ENCODE peak calls at places on chromosomes 13 and 19, in six cellular contexts. W, N, O, D, X and T are unnamed samples.
A peak's percentile ranks its signal among the peaks of the same experiment; 100 is the strongest.

GRCh38 chr13:94329754-94330551 is 149.5 kb downstream of the DCT start:
- DNase-seq in W (peak; percentile 28), N (peak; percentile 94), O (peak; percentile 87), D (peak; percentile 32), X (peak; percentile 15), T (no peak)

GRCh38 chr19:47273313-47274070 is 1.2 kb upstream of the INAFM1 start:
- DNase-seq in W (peak; percentile 84), N (peak; percentile 87), O (peak; percentile 79), D (peak; percentile 91), X (peak; percentile 89), T (peak; percentile 96)

GRCh38 chr13:27958928-27959539 is 10.1 kb downstream of the CDX2 start:
- DNase-seq in W (no peak), N (no peak), O (no peak), D (no peak), X (no peak), T (peak; percentile 41)

GRCh38 chr13:36885901-36886300 is 34.1 kb downstream of the SMAD9 start:
- DNase-seq in W (no peak), N (no peak), O (no peak), D (no peak), X (no peak), T (no peak)

GRCh38 chr19:53328967-53329366 is 4.6 kb upstream of the ZNF845 start:
- DNase-seq in W (no peak), N (no peak), O (no peak), D (no peak), X (no peak), T (no peak)

GRCh38 chr19:17394891-17395415 is 957 bp upstream of the CCDC194 start:
- DNase-seq in W (no peak), N (peak; percentile 29), O (peak; percentile 50), D (peak; percentile 55), X (peak; percentile 81), T (peak; percentile 81)

GRCh38 chr13:91399189-91400093 is 1.0 kb downstream of the GPC5 start:
- DNase-seq in W (no peak), N (no peak), O (no peak), D (no peak), X (no peak), T (no peak)

GRCh38 chr19:13610042-13610691 is 103.9 kb upstream of the CACNA1A start:
- DNase-seq in W (no peak), N (no peak), O (peak; percentile 26), D (no peak), X (no peak), T (no peak)

GRCh38 chr13:72255908-72256307 is 388.9 kb upstream of the DACH1 start:
- DNase-seq in W (peak; percentile 9), N (peak; percentile 51), O (peak; percentile 70), D (peak; percentile 58), X (peak; percentile 12), T (no peak)

GRCh38 chr19:12733369-12733896 is 1.1 kb downstream of the TRIR start:
- DNase-seq in W (peak; percentile 44), N (peak; percentile 54), O (peak; percentile 53), D (peak; percentile 29), X (peak; percentile 86), T (peak; percentile 76)

GRCh38 chr13:23430664-23431063 is 2.8 kb downstream of the SACS start:
- DNase-seq in W (no peak), N (no peak), O (no peak), D (no peak), X (no peak), T (no peak)

GRCh38 chr19:38663156-38663651 is 15.8 kb downstream of the ACTN4 start:
- DNase-seq in W (no peak), N (no peak), O (no peak), D (no peak), X (no peak), T (no peak)

GRCh38 chr19:56217039-56217949 is 15.2 kb downstream of the ZSCAN5C start:
- DNase-seq in W (no peak), N (peak; percentile 29), O (no peak), D (peak; percentile 29), X (peak; percentile 86), T (no peak)

GRCh38 chr13:21123956-21124355 is 52.4 kb downstream of the SKA3 start:
- DNase-seq in W (no peak), N (no peak), O (no peak), D (no peak), X (no peak), T (no peak)

GRCh38 chr19:19405919-19406877 is 723 bp downstream of the GATAD2A start:
- DNase-seq in W (no peak), N (peak; percentile 46), O (peak; percentile 54), D (peak; percentile 52), X (peak; percentile 20), T (peak; percentile 71)

GRCh38 chr13:67117010-67117550 is 113.1 kb downstream of the PCDH9 start:
- DNase-seq in W (no peak), N (no peak), O (no peak), D (no peak), X (no peak), T (no peak)

GRCh38 chr19:48397636-48398328 is 4.3 kb downstream of the GRIN2D start:
- DNase-seq in W (no peak), N (no peak), O (no peak), D (no peak), X (peak; percentile 4), T (no peak)

GRCh38 chr19:46376241-46377153 is 29.6 kb downstream of the PPP5C start:
- DNase-seq in W (no peak), N (no peak), O (no peak), D (no peak), X (no peak), T (no peak)

GRCh38 chr19:54137913-54138776 is 583 bp downstream of the CNOT3 start:
- DNase-seq in W (no peak), N (no peak), O (no peak), D (no peak), X (no peak), T (peak; percentile 85)

GRCh38 chr13:79647518-79647917 is 166.6 kb downstream of the NDFIP2 start:
- DNase-seq in W (no peak), N (no peak), O (peak; percentile 7), D (peak; percentile 94), X (no peak), T (no peak)

GRCh38 chr13:33279414-33279813 is 6.1 kb downstream of the STARD13 start:
- DNase-seq in W (no peak), N (no peak), O (peak; percentile 70), D (no peak), X (no peak), T (no peak)
- H3K4me1 ChIP-seq in W (peaks cover 65% of the 10 kb centered on the region), N (peaks cover 64% of the 10 kb centered on the region), O (peaks cover 66% of the 10 kb centered on the region), D (peaks cover 57% of the 10 kb centered on the region), X (peaks cover 8% of the 10 kb centered on the region), T (no peaks in the 10 kb centered on the region)

GRCh38 chr13:112938680-112939079 is 30.3 kb upstream of the MCF2L start:
- DNase-seq in W (no peak), N (no peak), O (no peak), D (no peak), X (no peak), T (no peak)

GRCh38 chr13:112941349-112941748 is 27.7 kb upstream of the MCF2L start:
- DNase-seq in W (no peak), N (no peak), O (no peak), D (no peak), X (no peak), T (no peak)

GRCh38 chr13:112940236-112940635 is 28.8 kb upstream of the MCF2L start:
- DNase-seq in W (no peak), N (no peak), O (no peak), D (no peak), X (no peak), T (no peak)

GRCh38 chr13:112943309-112944125 is 25.5 kb upstream of the MCF2L start:
- DNase-seq in W (no peak), N (peak; percentile 14), O (peak; percentile 28), D (no peak), X (peak; percentile 29), T (no peak)

GRCh38 chr13:112942689-112943308 is 26.2 kb upstream of the MCF2L start:
- DNase-seq in W (peak; percentile 94), N (peak; percentile 77), O (peak; percentile 96), D (peak; percentile 92), X (peak; percentile 99), T (peak; percentile 97)
- H3K9ac ChIP-seq in W (peak overlapping the region; percentile 70), N (peak overlapping the region; percentile 54), O (peak overlapping the region; percentile 22), D (no peak overlapping the region), X (no peak overlapping the region), T (no peak overlapping the region)

DNA sequence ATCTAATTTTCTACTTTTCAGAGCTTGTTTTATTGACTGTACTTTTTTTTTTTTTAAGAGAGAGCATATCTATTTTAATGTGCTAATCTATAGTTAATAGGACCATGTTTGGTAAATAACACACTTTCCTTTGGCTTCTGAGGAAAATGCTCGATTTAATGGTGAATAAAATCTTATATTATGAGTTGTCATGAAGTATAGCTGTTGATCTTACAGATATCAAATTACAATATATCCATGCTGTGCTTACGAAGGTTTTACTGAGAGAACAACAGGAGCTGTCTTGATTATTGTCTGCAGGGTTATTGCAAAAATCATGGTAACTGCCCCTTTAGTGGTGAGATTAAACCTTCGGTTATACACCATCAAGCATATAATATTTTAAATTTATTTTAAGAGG is 29.6 kb downstream of the URI1 start:
- DNase-seq in W (no peak), N (no peak), O (no peak), D (no peak), X (no peak), T (no peak)
- H3K4me3 ChIP-seq in W (no peak overlapping the region), N (no peak overlapping the region), O (no peak overlapping the region), D (no peak overlapping the region), X (no peak overlapping the region), T (no peak overlapping the region)

DNA sequence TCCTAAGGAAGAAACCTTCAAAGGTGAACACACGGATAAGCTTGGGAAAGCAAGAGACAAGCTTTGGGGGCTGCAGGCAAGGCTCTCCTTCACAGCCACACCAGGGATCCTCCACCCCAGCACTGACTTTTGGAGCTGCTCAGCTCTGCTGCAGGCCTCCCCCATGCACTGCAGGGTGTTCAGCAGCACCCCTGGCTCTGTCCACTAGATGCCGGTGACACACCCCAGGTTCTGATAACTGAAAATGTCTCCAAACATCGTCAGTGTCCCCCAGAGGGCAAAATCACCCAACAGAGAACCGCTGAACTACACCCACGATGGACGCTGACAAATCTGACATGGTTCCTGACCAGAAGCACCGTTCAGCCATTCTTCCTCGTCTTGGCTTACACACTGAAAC is 90.5 kb downstream of the STK24 start:
- DNase-seq in W (no peak), N (no peak), O (no peak), D (no peak), X (no peak), T (no peak)
- H3K4me1 ChIP-seq in W (peaks cover 96% of the 10 kb centered on the region), N (peaks cover 58% of the 10 kb centered on the region), O (peaks cover 37% of the 10 kb centered on the region), D (peaks cover 56% of the 10 kb centered on the region), X (peaks cover 33% of the 10 kb centered on the region), T (peaks cover 44% of the 10 kb centered on the region)